ENCODE peak calls at places on chromosome 7, in seven cellular contexts. T is stomach, V is heart left ventricle, Y is skeletal muscle cell, A is mesothelial cell of epicardium, J is EL, M is HT-29. C is an unnamed sample.

GRCh38 chr7:115676080-115676479 is 354.5 kb downstream of the TFEC start:
- DNase-seq in T (no peak), V (no peak), Y (no peak), A (no peak), J (peak), M (peak), C (no peak)

GRCh38 chr7:40586197-40586596 is 451.4 kb downstream of the SUGCT start:
- DNase-seq in T (no peak), V (no peak), Y (peak), A (no peak), J (peak), M (no peak), C (no peak)

GRCh38 chr7:16926283-16926682 is 44.5 kb upstream of the AGR3 start:
- DNase-seq in T (no peak), V (no peak), Y (no peak), A (no peak), J (peak), M (peak), C (no peak)

GRCh38 chr7:134473861-134474291 is 15.0 kb upstream of the AKR1B1 start:
- DNase-seq in T (no peak), V (no peak), Y (peak), A (no peak), J (no peak), M (no peak), C (no peak)

GRCh38 chr7:44396931-44397525 is 71.6 kb upstream of the CAMK2B start:
- DNase-seq in T (no peak), V (no peak), Y (no peak), A (no peak), J (peak), M (no peak), C (no peak)

GRCh38 chr7:127619681-127620405 is 1.9 kb upstream of the PAX4 start:
- DNase-seq in T (no peak), V (no peak), Y (no peak), A (no peak), J (no peak), M (no peak), C (no peak)

GRCh38 chr7:103630318-103630717 is 184.3 kb upstream of the SLC26A5 start:
- DNase-seq in T (no peak), V (no peak), Y (no peak), A (no peak), J (peak), M (no peak), C (peak)

GRCh38 chr7:17617380-17617779 is 318.9 kb downstream of the AHR start:
- DNase-seq in T (no peak), V (no peak), Y (no peak), A (no peak), J (no peak), M (peak), C (no peak)

GRCh38 chr7:100584677-100585510 is 1.0 kb downstream of the LRCH4 start:
- DNase-seq in T (peak), V (no peak), Y (no peak), A (no peak), J (peak), M (peak), C (peak)

GRCh38 chr7:42055171-42055570 is 181.8 kb downstream of the GLI3 start:
- DNase-seq in T (no peak), V (no peak), Y (no peak), A (no peak), J (no peak), M (no peak), C (no peak)

GRCh38 chr7:149468208-149468607 is 7.3 kb upstream of the ZNF777 start:
- DNase-seq in T (no peak), V (no peak), Y (no peak), A (no peak), J (no peak), M (peak), C (no peak)

GRCh38 chr7:4123823-4124222 is 558.3 kb upstream of the FOXK1 start:
- DNase-seq in T (no peak), V (peak), Y (peak), A (no peak), J (no peak), M (no peak), C (no peak)

GRCh38 chr7:94313926-94314325 is 80.8 kb upstream of the COL1A2 start:
- DNase-seq in T (no peak), V (no peak), Y (peak), A (no peak), J (peak), M (no peak), C (no peak)

GRCh38 chr7:36985866-36986402 is 261.6 kb upstream of the AOAH start:
- DNase-seq in T (no peak), V (no peak), Y (no peak), A (no peak), J (no peak), M (no peak), C (peak)

GRCh38 chr7:39085590-39086049 is 107.9 kb downstream of the POU6F2 start:
- DNase-seq in T (no peak), V (no peak), Y (no peak), A (no peak), J (no peak), M (no peak), C (peak)

GRCh38 chr7:5525271-5526189 is 101.9 kb upstream of the TNRC18 start:
- DNase-seq in T (peak), V (no peak), Y (no peak), A (no peak), J (peak), M (peak), C (peak)

GRCh38 chr7:105808703-105809590 is 67.5 kb downstream of the ATXN7L1 start:
- DNase-seq in T (peak), V (no peak), Y (no peak), A (no peak), J (peak), M (peak), C (no peak)

GRCh38 chr7:21544303-21544656 is 1.4 kb downstream of the DNAH11 start:
- DNase-seq in T (no peak), V (no peak), Y (no peak), A (no peak), J (no peak), M (no peak), C (no peak)

GRCh38 chr7:149196151-149196704 is 882 bp downstream of the ZNF282 start:
- DNase-seq in T (no peak), V (no peak), Y (no peak), A (no peak), J (peak), M (peak), C (no peak)

GRCh38 chr7:12609556-12609955 is 39.0 kb downstream of the SCIN start:
- DNase-seq in T (no peak), V (no peak), Y (no peak), A (no peak), J (no peak), M (no peak), C (no peak)

GRCh38 chr7:121777672-121778071 is 95.3 kb upstream of the PTPRZ1 start:
- DNase-seq in T (no peak), V (no peak), Y (no peak), A (no peak), J (no peak), M (no peak), C (no peak)

GRCh38 chr7:71612892-71613291 is 480.9 kb downstream of the GALNT17 start:
- DNase-seq in T (no peak), V (no peak), Y (no peak), A (no peak), J (no peak), M (no peak), C (no peak)

GRCh38 chr7:90621130-90621891 is 25.2 kb downstream of the CDK14 start:
- DNase-seq in T (no peak), V (no peak), Y (no peak), A (no peak), J (no peak), M (no peak), C (peak)

GRCh38 chr7:3518546-3518945 is 217.5 kb downstream of the SDK1 start:
- DNase-seq in T (no peak), V (no peak), Y (no peak), A (no peak), J (no peak), M (no peak), C (no peak)

GRCh38 chr7:2013381-2014311 is 219.1 kb downstream of the MAD1L1 start:
- DNase-seq in T (no peak), V (peak), Y (no peak), A (peak), J (no peak), M (no peak), C (no peak)

GRCh38 chr7:68146970-68147369 is 1150.3 kb downstream of the TYW1 start:
- DNase-seq in T (no peak), V (no peak), Y (no peak), A (no peak), J (no peak), M (no peak), C (no peak)

GRCh38 chr7:12139421-12139820 is 71.7 kb upstream of the TMEM106B start:
- DNase-seq in T (no peak), V (no peak), Y (no peak), A (no peak), J (peak), M (peak), C (no peak)

GRCh38 chr7:4851459-4852422 is 10.1 kb downstream of the PAPOLB start:
- DNase-seq in T (no peak), V (no peak), Y (no peak), A (no peak), J (peak), M (peak), C (no peak)

GRCh38 chr7:92695308-92696261 is 105.4 kb upstream of the FAM133B start:
- DNase-seq in T (peak), V (peak), Y (peak), A (peak), J (peak), M (peak), C (no peak)

GRCh38 chr7:131607291-131608111 is 51.1 kb upstream of the PODXL start:
- DNase-seq in T (no peak), V (no peak), Y (no peak), A (no peak), J (no peak), M (no peak), C (no peak)

GRCh38 chr7:155104913-155105312 is 34.8 kb downstream of the HTR5A start:
- DNase-seq in T (no peak), V (no peak), Y (no peak), A (no peak), J (no peak), M (no peak), C (no peak)

GRCh38 chr7:39656415-39656814 is 33.0 kb downstream of the RALA start:
- DNase-seq in T (no peak), V (no peak), Y (no peak), A (no peak), J (no peak), M (no peak), C (no peak)

GRCh38 chr7:98250789-98251188 is 1.2 kb downstream of the TECPR1 start:
- DNase-seq in T (no peak), V (no peak), Y (no peak), A (no peak), J (no peak), M (peak), C (no peak)

GRCh38 chr7:78499283-78499682 is 700.7 kb downstream of the PHTF2 start:
- DNase-seq in T (no peak), V (no peak), Y (no peak), A (no peak), J (peak), M (no peak), C (no peak)

GRCh38 chr7:5354460-5355279 is 69.0 kb downstream of the TNRC18 start:
- DNase-seq in T (peak), V (no peak), Y (peak), A (no peak), J (peak), M (no peak), C (peak)

C was measured in T47D.